ENCODE peak calls at places on chromosomes 3 and 15, in six cellular contexts. Q, U, E, I, N and Z are unnamed samples.

GRCh38 chr3:43062040-43062555 is 43.8 kb downstream of the POMGNT2 start:
- DNase-seq in Q (no peak), U (no peak), E (no peak), I (no peak), N (no peak), Z (no peak)

GRCh38 chr3:30347679-30348216 is 258.7 kb upstream of the TGFBR2 start:
- DNase-seq in Q (peak), U (no peak), E (no peak), I (no peak), N (no peak), Z (no peak)

GRCh38 chr15:60408438-60409105 is 10.8 kb upstream of the ANXA2 start:
- DNase-seq in Q (peak), U (no peak), E (peak), I (no peak), N (no peak), Z (no peak)

GRCh38 chr3:3119393-3119851 is 7.3 kb upstream of the TRNT1 start:
- DNase-seq in Q (peak), U (no peak), E (no peak), I (no peak), N (no peak), Z (no peak)

GRCh38 chr3:31481697-31482096 is 51.0 kb upstream of the STT3B start:
- DNase-seq in Q (no peak), U (no peak), E (no peak), I (no peak), N (no peak), Z (no peak)

GRCh38 chr3:39376929-39377634 is 6.1 kb upstream of the SLC25A38 start:
- DNase-seq in Q (no peak), U (peak), E (no peak), I (no peak), N (no peak), Z (no peak)

GRCh38 chr3:71581451-71581980 is 2.0 kb downstream of the FOXP1 start:
- DNase-seq in Q (no peak), U (peak), E (no peak), I (peak), N (peak), Z (no peak)

GRCh38 chr3:188010478-188010877 is 143.5 kb upstream of the LPP start:
- DNase-seq in Q (no peak), U (no peak), E (no peak), I (no peak), N (no peak), Z (no peak)

GRCh38 chr15:87349181-87349580 is 907.4 kb downstream of the NTRK3 start:
- DNase-seq in Q (no peak), U (peak), E (no peak), I (no peak), N (peak), Z (no peak)

GRCh38 chr3:71341721-71342120 is 241.8 kb downstream of the FOXP1 start:
- DNase-seq in Q (peak), U (no peak), E (no peak), I (no peak), N (no peak), Z (no peak)

GRCh38 chr3:13370609-13371008 is 49.5 kb downstream of the NUP210 start:
- DNase-seq in Q (no peak), U (no peak), E (no peak), I (no peak), N (no peak), Z (no peak)

GRCh38 chr15:91055548-91056331 is 33.3 kb upstream of the VPS33B start:
- DNase-seq in Q (peak), U (peak), E (peak), I (no peak), N (peak), Z (peak)

GRCh38 chr3:17088017-17088416 is 203.3 kb downstream of the PLCL2 start:
- DNase-seq in Q (no peak), U (peak), E (no peak), I (no peak), N (no peak), Z (no peak)

GRCh38 chr3:146256851-146257486 is 6.1 kb upstream of the PLSCR4 start:
- DNase-seq in Q (peak), U (peak), E (no peak), I (no peak), N (no peak), Z (no peak)

GRCh38 chr3:107227091-107227490 is 150.1 kb upstream of the CCDC54 start:
- DNase-seq in Q (peak), U (no peak), E (no peak), I (no peak), N (no peak), Z (no peak)

GRCh38 chr3:63979093-63979492 is 44.2 kb downstream of the PSMD6 start:
- DNase-seq in Q (peak), U (no peak), E (no peak), I (no peak), N (no peak), Z (no peak)

GRCh38 chr15:99424978-99425665 is 140.7 kb upstream of the MEF2A start:
- DNase-seq in Q (peak), U (no peak), E (no peak), I (peak), N (no peak), Z (no peak)

GRCh38 chr15:65980824-65981456 is 111.6 kb downstream of the RAB11A start:
- DNase-seq in Q (peak), U (peak), E (no peak), I (no peak), N (peak), Z (peak)

GRCh38 chr3:150376001-150376848 is 31.9 kb upstream of the TSC22D2 start:
- DNase-seq in Q (peak), U (no peak), E (no peak), I (no peak), N (no peak), Z (no peak)

GRCh38 chr3:105466072-105466471 is 99.4 kb downstream of the ALCAM start:
- DNase-seq in Q (no peak), U (no peak), E (no peak), I (no peak), N (no peak), Z (no peak)

GRCh38 chr3:152737021-152737908 is 97.7 kb upstream of the P2RY1 start:
- DNase-seq in Q (peak), U (no peak), E (peak), I (no peak), N (no peak), Z (no peak)

GRCh38 chr15:52709172-52709979 is 30.2 kb upstream of the ATOSA start:
- DNase-seq in Q (no peak), U (peak), E (peak), I (no peak), N (peak), Z (no peak)

GRCh38 chr3:81666502-81667121 is 94.8 kb downstream of the GBE1 start:
- DNase-seq in Q (peak), U (peak), E (no peak), I (no peak), N (no peak), Z (no peak)

GRCh38 chr15:69090197-69090948 is 70.1 kb upstream of the GLCE start:
- DNase-seq in Q (peak), U (peak), E (no peak), I (no peak), N (no peak), Z (no peak)

GRCh38 chr15:65330934-65331645 is 26.6 kb downstream of the RNU5B-1 start:
- DNase-seq in Q (no peak), U (no peak), E (no peak), I (no peak), N (no peak), Z (no peak)

GRCh38 chr3:146783446-146783845 is 178.3 kb upstream of the PLSCR5 start:
- DNase-seq in Q (peak), U (no peak), E (no peak), I (no peak), N (no peak), Z (no peak)

GRCh38 chr15:28086175-28086703 is 12.9 kb downstream of the OCA2 start:
- DNase-seq in Q (peak), U (peak), E (no peak), I (no peak), N (peak), Z (no peak)

GRCh38 chr3:39434574-39434973 is 28.1 kb downstream of the RPSA start:
- DNase-seq in Q (peak), U (no peak), E (no peak), I (no peak), N (no peak), Z (no peak)

GRCh38 chr3:56806407-56806806 is 4.7 kb upstream of the ARHGEF3 start:
- DNase-seq in Q (no peak), U (no peak), E (no peak), I (no peak), N (no peak), Z (no peak)

GRCh38 chr15:63513728-63514127 is 9.3 kb downstream of the USP3 start:
- DNase-seq in Q (no peak), U (no peak), E (no peak), I (no peak), N (no peak), Z (no peak)

GRCh38 chr3:171801738-171802600 is 8.3 kb downstream of the PLD1 start:
- DNase-seq in Q (peak), U (no peak), E (no peak), I (no peak), N (no peak), Z (no peak)

GRCh38 chr15:50911001-50911400 is 2.5 kb downstream of the AP4E1 start:
- DNase-seq in Q (no peak), U (no peak), E (no peak), I (no peak), N (no peak), Z (no peak)

GRCh38 chr3:120683671-120684301 is 1.7 kb upstream of the HGD start:
- DNase-seq in Q (no peak), U (no peak), E (no peak), I (no peak), N (no peak), Z (no peak)

GRCh38 chr15:85312486-85312885 is 67.9 kb upstream of the AKAP13 start:
- DNase-seq in Q (peak), U (peak), E (no peak), I (no peak), N (no peak), Z (no peak)

GRCh38 chr15:77457619-77458265 is 37.1 kb downstream of the HMG20A start:
- DNase-seq in Q (peak), U (no peak), E (no peak), I (no peak), N (no peak), Z (no peak)

GRCh38 chr3:195774917-195775316 is 36.8 kb downstream of the MUC4 start:
- DNase-seq in Q (peak), U (peak), E (no peak), I (no peak), N (no peak), Z (peak)